ENCODE peak calls at places on chromosomes 6 and 20, in six cellular contexts. D is left lung, J is heart left ventricle, N is tibial artery, A is adrenal gland, V is IMR-90. Q is an unnamed sample.

GRCh38 chr6:8182857-8183256 is 80.5 kb upstream of the EEF1E1 start:
- DNase-seq in A (no peak), J (no peak), N (no peak), V (no peak), D (no peak), Q (no peak)

GRCh38 chr20:6123650-6124014 is 802 bp upstream of the FERMT1 start:
- DNase-seq in V (no peak), J (no peak), D (no peak), A (no peak), N (no peak), Q (no peak)

GRCh38 chr20:41506192-41506915 is 111.8 kb downstream of the CHD6 start:
- DNase-seq in V (no peak), J (no peak), N (no peak), A (no peak), D (no peak), Q (no peak)

GRCh38 chr20:1858859-1859258 is 36.3 kb upstream of the SIRPA start:
- DNase-seq in V (peak; percentile 25), J (no peak), A (no peak), N (no peak), D (no peak), Q (no peak)

GRCh38 chr6:138765896-138766487 is 7.6 kb upstream of the CCDC28A start:
- DNase-seq in N (no peak), J (no peak), D (no peak), V (peak; percentile 56), A (no peak), Q (peak; percentile 19)

GRCh38 chr6:110949679-110950285 is 8.7 kb upstream of the GTF3C6 start:
- DNase-seq in N (no peak), V (peak; percentile 54), D (no peak), A (no peak), J (no peak), Q (peak; percentile 26)

GRCh38 chr20:48875914-48876240 is 45.6 kb upstream of the ARFGEF2 start:
- DNase-seq in V (no peak), N (peak; percentile 36), J (no peak), A (peak; percentile 65), D (no peak), Q (no peak)

GRCh38 chr6:164870175-164870574 is 439.2 kb downstream of the C6orf118 start:
- DNase-seq in J (no peak), D (no peak), N (no peak), A (no peak), V (no peak), Q (no peak)

GRCh38 chr6:1538810-1539482 is 70.8 kb upstream of the FOXC1 start:
- DNase-seq in J (no peak), N (no peak), D (no peak), A (no peak), V (no peak), Q (no peak)

GRCh38 chr20:44780226-44780625 is 30.1 kb downstream of the RIMS4 start:
- DNase-seq in V (peak; percentile 55), J (no peak), D (no peak), N (no peak), A (no peak), Q (no peak)

GRCh38 chr6:76684881-76685280 is 612.4 kb upstream of the IMPG1 start:
- DNase-seq in N (no peak), V (peak; percentile 2), J (no peak), A (no peak), D (no peak), Q (no peak)

GRCh38 chr6:147390909-147391536 is 117.5 kb upstream of the SAMD5 start:
- DNase-seq in A (no peak), J (no peak), N (no peak), V (peak; percentile 39), D (no peak), Q (no peak)

GRCh38 chr6:87378947-87379346 is 28.8 kb upstream of the CFAP206 start:
- DNase-seq in A (no peak), D (no peak), N (no peak), V (no peak), J (no peak), Q (no peak)

GRCh38 chr6:19839788-19840187 is 2.6 kb downstream of the ID4 start:
- DNase-seq in D (no peak), A (no peak), J (no peak), N (no peak), V (no peak), Q (no peak)
- H3K27ac ChIP-seq in D (peak overlapping the region; percentile 17), A (no peak overlapping the region), J (no peak overlapping the region), N (peak overlapping the region; percentile 97), V (no peak overlapping the region), Q (no peak overlapping the region)

GRCh38 chr6:6004147-6004995 is 2.4 kb downstream of the NRN1 start:
- DNase-seq in V (no peak), D (no peak), N (no peak), A (no peak), J (no peak), Q (no peak)
- H3K4me1 ChIP-seq in V (no peaks in the 10 kb centered on the region), D (peaks cover 5% of the 10 kb centered on the region), N (peaks cover 69% of the 10 kb centered on the region), A (peaks cover 24% of the 10 kb centered on the region), J (peaks cover 40% of the 10 kb centered on the region), Q (peaks cover 67% of the 10 kb centered on the region)

DNA sequence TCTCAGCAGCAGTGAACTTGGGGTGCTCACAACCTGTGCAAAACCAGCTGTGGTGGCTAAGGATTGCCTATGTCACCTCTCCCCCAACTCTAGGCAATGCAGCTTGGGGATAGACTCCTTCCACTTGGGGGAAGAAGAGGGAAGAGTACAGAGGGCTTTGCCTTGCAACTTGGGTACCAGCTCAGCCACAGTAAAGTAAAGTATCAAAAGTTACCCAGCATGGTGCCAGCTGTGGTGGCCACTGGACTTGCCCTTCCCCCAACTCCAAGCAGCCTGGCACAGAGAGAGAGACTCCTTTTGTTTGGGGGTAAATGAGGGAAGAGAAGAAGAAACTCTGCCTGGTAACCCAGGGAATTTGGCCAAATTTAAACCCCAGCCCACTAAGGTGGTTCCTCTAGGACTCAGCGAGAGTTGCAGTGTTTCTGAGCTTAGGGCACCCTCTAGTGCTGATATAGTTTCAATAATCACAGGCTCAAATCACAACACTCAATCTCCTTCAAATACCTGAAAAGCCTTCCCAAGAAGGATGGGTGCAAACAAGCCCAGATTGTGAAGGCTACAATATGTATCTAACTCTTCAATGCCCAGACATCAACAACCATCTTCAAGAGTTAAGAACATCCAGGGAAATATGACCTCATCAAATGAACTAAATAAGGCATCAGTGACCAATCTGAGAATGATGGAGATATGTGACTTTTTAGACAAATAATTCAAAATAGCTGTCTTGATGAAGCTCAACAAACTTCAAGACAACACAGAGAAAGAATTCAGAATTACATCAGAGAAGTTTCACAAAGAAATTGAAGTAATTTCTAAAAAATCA is 7.6 kb upstream of the DEFB129 start:
- DNase-seq in D (no peak), N (no peak), A (no peak), J (no peak), V (peak; percentile 7), Q (no peak)
- H3K27me3 ChIP-seq in D (peaks cover 29% of the 10 kb centered on the region), N (no peaks in the 10 kb centered on the region), A (peaks cover 3% of the 10 kb centered on the region), J (no peaks in the 10 kb centered on the region), V (peaks cover 3% of the 10 kb centered on the region), Q (no peaks in the 10 kb centered on the region)

GRCh38 chr6:97110149-97110548 is 172.9 kb downstream of the MMS22L start:
- DNase-seq in V (no peak), J (no peak), D (no peak), N (no peak), A (no peak), Q (no peak)
- H3K27ac ChIP-seq in V (no peak overlapping the region), J (no peak overlapping the region), D (no peak overlapping the region), N (no peak overlapping the region), A (no peak overlapping the region), Q (no peak overlapping the region)

GRCh38 chr6:38146658-38147027 is 327.1 kb downstream of the ZFAND3 start:
- DNase-seq in J (no peak), D (no peak), V (peak; percentile 21), N (no peak), A (no peak), Q (no peak)

GRCh38 chr6:38144365-38144764 is 324.8 kb downstream of the ZFAND3 start:
- DNase-seq in N (no peak), D (no peak), J (no peak), A (no peak), V (no peak), Q (no peak)

GRCh38 chr6:38143191-38144154 is 323.9 kb downstream of the ZFAND3 start:
- DNase-seq in N (no peak), A (no peak), D (no peak), V (no peak), J (no peak), Q (no peak)

GRCh38 chr6:38148606-38149005 is 329.1 kb downstream of the ZFAND3 start:
- DNase-seq in V (no peak), A (no peak), N (no peak), D (no peak), J (no peak), Q (no peak)

DNA sequence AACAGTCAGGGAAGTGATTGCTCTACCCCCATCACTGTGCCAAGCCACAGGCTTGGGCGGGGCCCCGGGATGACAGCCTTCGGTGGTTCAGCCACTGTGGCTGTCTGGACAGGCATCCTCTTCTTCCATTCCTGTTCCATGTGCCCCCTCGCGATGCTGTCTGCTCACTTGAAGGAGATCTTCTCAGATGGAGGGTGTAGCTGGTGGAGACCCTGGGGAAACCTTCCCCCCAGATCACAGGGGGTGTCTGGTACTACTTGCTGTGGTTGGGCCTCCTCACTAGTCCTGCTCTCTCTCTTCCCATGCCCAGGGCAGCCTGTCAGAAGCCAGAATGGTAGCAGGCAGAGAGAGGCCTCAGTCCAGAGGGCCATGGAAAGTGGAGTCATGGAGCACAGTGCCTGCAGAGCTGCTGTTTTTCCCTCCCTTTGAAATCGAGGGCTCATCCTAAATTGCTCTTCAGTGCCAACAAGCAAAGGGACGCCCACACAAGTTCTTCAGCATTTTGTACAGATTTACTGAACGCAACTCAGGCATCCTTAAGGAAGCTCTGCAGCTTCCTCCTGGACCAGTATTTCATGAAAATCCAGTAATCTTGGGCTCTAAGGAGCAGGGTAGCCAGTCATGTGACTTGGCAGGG is 326.6 kb downstream of the ZFAND3 start:
- DNase-seq in J (no peak), V (peak; percentile 5), N (no peak), D (no peak), A (no peak), Q (no peak)
- H3K4me1 ChIP-seq in J (no peaks in the 10 kb centered on the region), V (peaks cover 17% of the 10 kb centered on the region), N (no peaks in the 10 kb centered on the region), D (peaks cover 3% of the 10 kb centered on the region), A (no peaks in the 10 kb centered on the region), Q (no peaks in the 10 kb centered on the region)

GRCh38 chr6:75204222-75204958 is 1.5 kb downstream of the COL12A1 start:
- DNase-seq in V (peak; percentile 96), D (peak; percentile 81), A (peak; percentile 84), J (no peak), N (peak; percentile 72), Q (no peak)
- H3K27me3 ChIP-seq in V (no peaks in the 10 kb centered on the region), D (peaks cover 92% of the 10 kb centered on the region), A (peaks cover 47% of the 10 kb centered on the region), J (peaks cover 28% of the 10 kb centered on the region), N (no peaks in the 10 kb centered on the region), Q (peaks cover 49% of the 10 kb centered on the region)

DNA sequence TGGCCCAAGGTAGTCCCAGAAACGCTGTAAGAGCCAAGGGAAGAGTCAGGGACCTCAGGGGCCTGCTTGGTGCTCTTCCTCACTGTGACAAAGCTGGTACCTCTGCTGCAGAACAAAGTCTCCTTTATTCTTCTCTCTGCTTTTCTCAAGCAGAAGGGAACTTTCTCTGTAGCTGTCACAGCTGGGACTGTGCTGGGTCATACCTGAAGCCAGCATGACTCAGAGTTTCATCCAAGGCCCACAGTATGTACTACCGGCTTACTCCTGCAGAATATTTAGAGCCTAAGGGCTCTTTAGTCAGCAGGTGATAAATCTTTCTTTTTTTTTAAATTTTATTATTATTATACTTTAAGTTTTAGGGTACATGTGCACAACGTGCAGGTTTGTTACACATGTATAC is 183.2 kb downstream of the TINAG start:
- DNase-seq in D (no peak), A (no peak), V (no peak), N (no peak), J (no peak), Q (no peak)
- H3K27ac ChIP-seq in D (no peak overlapping the region), A (no peak overlapping the region), V (no peak overlapping the region), N (no peak overlapping the region), J (no peak overlapping the region), Q (no peak overlapping the region)

Q was measured in CD8-positive, alpha-beta memory T cell.